ENCODE peak calls at places on chromosomes 6 and 20, in ten cellular contexts. C, E, B, Q, J, I, H, T, X and Y are unnamed samples.
A peak's percentile ranks its signal among the peaks of the same experiment; 100 is the strongest.

GRCh38 chr20:3471397-3472021 is 691 bp downstream of the ATRN start:
- DNase-seq in C (peak; percentile 14), E (no peak), B (peak; percentile 30), Q (no peak), J (no peak), I (no peak), H (no peak), T (peak; percentile 0), X (no peak), Y (no peak)

GRCh38 chr20:53296451-53297153 is 297.0 kb downstream of the ZNF217 start:
- DNase-seq in C (no peak), E (no peak), B (no peak), Q (no peak), J (no peak), I (no peak), H (no peak), T (no peak), X (no peak), Y (no peak)

GRCh38 chr20:47735412-47736400 is 49.6 kb downstream of the SULF2 start:
- DNase-seq in C (no peak), E (no peak), B (no peak), Q (no peak), J (no peak), I (no peak), H (no peak), T (no peak), X (no peak), Y (no peak)

GRCh38 chr6:97014595-97014994 is 90.1 kb downstream of the KLHL32 start:
- DNase-seq in C (no peak), E (no peak), B (no peak), Q (no peak), J (no peak), I (no peak), H (no peak), T (no peak), X (no peak), Y (no peak)

GRCh38 chr6:156197513-156197912 is 579.7 kb upstream of the ARID1B start:
- DNase-seq in C (peak; percentile 6), E (no peak), B (no peak), Q (no peak), J (no peak), I (no peak), H (no peak), T (no peak), X (no peak), Y (no peak)

GRCh38 chr20:41150664-41151063 is 13.3 kb downstream of the PLCG1 start:
- DNase-seq in C (no peak), E (no peak), B (no peak), Q (no peak), J (no peak), I (no peak), H (no peak), T (no peak), X (no peak), Y (no peak)

GRCh38 chr6:51926125-51926524 is 161.3 kb downstream of the PKHD1 start:
- DNase-seq in C (no peak), E (no peak), B (no peak), Q (no peak), J (peak; percentile 61), I (no peak), H (no peak), T (no peak), X (no peak), Y (no peak)

GRCh38 chr6:146590492-146590891 is 8.3 kb upstream of the ADGB start:
- DNase-seq in C (no peak), E (peak; percentile 43), B (no peak), Q (no peak), J (no peak), I (no peak), H (no peak), T (no peak), X (no peak), Y (no peak)

GRCh38 chr6:63560806-63561672 is 11.2 kb upstream of the LOC128125822 start:
- DNase-seq in C (no peak), E (peak; percentile 85), B (no peak), Q (no peak), J (no peak), I (no peak), H (no peak), T (no peak), X (no peak), Y (no peak)

GRCh38 chr6:25935953-25936352 is 5.5 kb upstream of the SLC17A2 start:
- DNase-seq in C (no peak), E (no peak), B (no peak), Q (no peak), J (no peak), I (no peak), H (no peak), T (no peak), X (no peak), Y (no peak)

GRCh38 chr6:100915876-100916275 is 34.7 kb upstream of the ASCC3 start:
- DNase-seq in C (no peak), E (no peak), B (no peak), Q (no peak), J (no peak), I (no peak), H (no peak), T (no peak), X (no peak), Y (no peak)

GRCh38 chr6:156396791-156397418 is 380.3 kb upstream of the ARID1B start:
- DNase-seq in C (peak; percentile 37), E (no peak), B (no peak), Q (peak; percentile 58), J (no peak), I (no peak), H (no peak), T (peak; percentile 25), X (peak; percentile 16), Y (no peak)

GRCh38 chr6:31321005-31321707 is 35.8 kb downstream of the HLA-B start:
- DNase-seq in C (no peak), E (no peak), B (no peak), Q (no peak), J (no peak), I (no peak), H (no peak), T (no peak), X (no peak), Y (no peak)

GRCh38 chr6:139905404-139906052 is 531.1 kb upstream of the CITED2 start:
- DNase-seq in C (no peak), E (no peak), B (no peak), Q (no peak), J (no peak), I (no peak), H (no peak), T (no peak), X (no peak), Y (no peak)

GRCh38 chr20:44447827-44448419 is 27.8 kb upstream of the TTPAL start:
- DNase-seq in C (no peak), E (no peak), B (no peak), Q (no peak), J (peak; percentile 6), I (no peak), H (no peak), T (no peak), X (no peak), Y (no peak)

GRCh38 chr20:49256261-49256660 is 21.6 kb downstream of the ZNFX1 start:
- DNase-seq in C (no peak), E (no peak), B (no peak), Q (peak; percentile 28), J (no peak), I (no peak), H (no peak), T (no peak), X (no peak), Y (no peak)

GRCh38 chr20:51512645-51513044 is 29.9 kb downstream of the NFATC2 start:
- DNase-seq in C (no peak), E (no peak), B (no peak), Q (no peak), J (peak; percentile 29), I (no peak), H (no peak), T (no peak), X (no peak), Y (no peak)

GRCh38 chr6:50264995-50265571 is 215.4 kb upstream of the DEFB112 start:
- DNase-seq in C (no peak), E (peak; percentile 6), B (no peak), Q (no peak), J (no peak), I (no peak), H (no peak), T (no peak), X (no peak), Y (no peak)
- TF ChIP-seq CTCF in C (no peak), E (peak; percentile 31), B (peak; percentile 23), Q (no peak), J (peak; percentile 28), I (peak; percentile 70), H (no peak), T (no peak), X (peak; percentile 49), Y (peak; percentile 15)

GRCh38 chr6:127554435-127555006 is 22.5 kb upstream of the C6orf58 start:
- DNase-seq in C (peak; percentile 43), E (peak; percentile 57), B (peak; percentile 55), Q (peak; percentile 16), J (peak; percentile 40), I (no peak), H (no peak), T (no peak), X (no peak), Y (no peak)
- TF ChIP-seq CTCF in C (no peak), E (peak; percentile 45), B (peak; percentile 70), Q (peak; percentile 41), J (peak; percentile 37), I (peak; percentile 67), H (no peak), T (no peak), X (no peak), Y (peak; percentile 53)

GRCh38 chr6:21384211-21384610 is 209.3 kb upstream of the SOX4 start:
- DNase-seq in C (no peak), E (no peak), B (no peak), Q (peak; percentile 29), J (no peak), I (no peak), H (no peak), T (no peak), X (no peak), Y (no peak)

GRCh38 chr6:21386744-21387143 is 206.8 kb upstream of the SOX4 start:
- DNase-seq in C (no peak), E (peak; percentile 54), B (no peak), Q (no peak), J (no peak), I (no peak), H (no peak), T (no peak), X (no peak), Y (no peak)

GRCh38 chr6:21382821-21383455 is 210.6 kb upstream of the SOX4 start:
- DNase-seq in C (no peak), E (no peak), B (no peak), Q (no peak), J (peak; percentile 28), I (no peak), H (no peak), T (no peak), X (no peak), Y (no peak)

GRCh38 chr6:21381336-21381963 is 212.1 kb upstream of the SOX4 start:
- DNase-seq in C (no peak), E (peak; percentile 77), B (no peak), Q (no peak), J (no peak), I (no peak), H (no peak), T (no peak), X (no peak), Y (no peak)

GRCh38 chr6:21383499-21384085 is 210.0 kb upstream of the SOX4 start:
- DNase-seq in C (no peak), E (no peak), B (no peak), Q (no peak), J (no peak), I (no peak), H (no peak), T (no peak), X (no peak), Y (no peak)
- TF ChIP-seq CTCF in C (no peak), E (no peak), B (no peak), Q (no peak), J (no peak), I (no peak), H (no peak), T (no peak), X (no peak), Y (no peak)

GRCh38 chr6:27720607-27721580 is 191.3 kb downstream of the OR2B2 start:
- DNase-seq in C (peak; percentile 41), E (peak; percentile 82), B (peak; percentile 79), Q (no peak), J (peak; percentile 85), I (no peak), H (no peak), T (no peak), X (peak; percentile 18), Y (peak; percentile 27)
- TF ChIP-seq CTCF in C (no peak), E (no peak), B (no peak), Q (no peak), J (no peak), I (no peak), H (no peak), T (no peak), X (no peak), Y (peak; percentile 8)